ENCODE peak calls at places on chromosomes 3 and 15, in six cellular contexts. Z is HAP-1; V is stimulated activated CD8-positive, alpha-beta memory T cell treated with anti-CD3 and anti-CD28 coated beads, Interleukin-15, amount 100 ng/mL, for 48 hours; K is T-helper 1 cell; A is LoVo; S is activated CD4-positive, alpha-beta T cell treated with anti-CD3 and anti-CD28 coated beads, Interleukin-2, amount 50 U/mL, for 4 hours. Q is an unnamed sample.

GRCh38 chr15:83305696-83306291 is 21.3 kb upstream of the BNC1 start:
- DNase-seq in Z (no peak), V (no peak), K (no peak), A (no peak), S (no peak), Q (no peak)

GRCh38 chr3:62098646-62099365 is 274.5 kb downstream of the FEZF2 start:
- DNase-seq in Z (no peak), V (no peak), K (no peak), A (no peak), S (no peak), Q (no peak)

GRCh38 chr15:32864841-32865240 is 147.0 kb downstream of the GREM1 start:
- DNase-seq in Z (no peak), V (no peak), K (no peak), A (no peak), S (no peak), Q (no peak)

GRCh38 chr3:117547956-117548550 is 838.5 kb downstream of the TUSC7 start:
- DNase-seq in Z (no peak), V (no peak), K (no peak), A (no peak), S (no peak), Q (no peak)

GRCh38 chr3:12508316-12508715 is 24.0 kb downstream of the TSEN2 start:
- DNase-seq in Z (no peak), V (no peak), K (no peak), A (no peak), S (no peak), Q (no peak)

GRCh38 chr3:64998317-64998716 is 310.5 kb upstream of the ADAMTS9 start:
- DNase-seq in Z (no peak), V (no peak), K (no peak), A (no peak), S (no peak), Q (no peak)

GRCh38 chr15:67685008-67685599 is 140.2 kb upstream of the SKOR1 start:
- DNase-seq in Z (peak; percentile 57), V (no peak), K (no peak), A (no peak), S (no peak), Q (no peak)

GRCh38 chr3:82030932-82031331 is 269.5 kb upstream of the GBE1 start:
- DNase-seq in Z (no peak), V (no peak), K (no peak), A (no peak), S (no peak), Q (no peak)

GRCh38 chr3:101038880-101039279 is 45.7 kb upstream of the ABI3BP start:
- DNase-seq in Z (no peak), V (no peak), K (no peak), A (no peak), S (no peak), Q (no peak)

GRCh38 chr3:133970916-133971315 is 58.8 kb downstream of the SLCO2A1 start:
- DNase-seq in Z (no peak), V (no peak), K (no peak), A (no peak), S (no peak), Q (no peak)

GRCh38 chr15:98518823-98519561 is 129.3 kb upstream of the IGF1R start:
- DNase-seq in Z (peak; percentile 53), V (peak; percentile 2), K (no peak), A (peak; percentile 82), S (peak; percentile 32), Q (peak; percentile 34)

GRCh38 chr3:47476330-47476626 is 537 bp upstream of the SCAP start:
- DNase-seq in Z (no peak), V (no peak), K (no peak), A (no peak), S (no peak), Q (no peak)

GRCh38 chr3:45904931-45905330 is 18.6 kb downstream of the CCR9 start:
- DNase-seq in Z (no peak), V (no peak), K (no peak), A (no peak), S (no peak), Q (no peak)

GRCh38 chr3:159879598-159879997 is 109.0 kb upstream of the IL12A start:
- DNase-seq in Z (no peak), V (no peak), K (no peak), A (no peak), S (no peak), Q (no peak)

GRCh38 chr3:30751610-30752299 is 142.7 kb downstream of the GADL1 start:
- DNase-seq in Z (peak; percentile 42), V (peak; percentile 35), K (no peak), A (peak; percentile 30), S (peak; percentile 54), Q (no peak)

GRCh38 chr3:127629462-127630403 is 748 bp downstream of the PODXL2 start:
- DNase-seq in Z (peak; percentile 6), V (no peak), K (no peak), A (no peak), S (peak; percentile 71), Q (no peak)

GRCh38 chr3:46890132-46890531 is 12.6 kb downstream of the PTH1R start:
- DNase-seq in Z (no peak), V (no peak), K (no peak), A (no peak), S (no peak), Q (no peak)

GRCh38 chr15:63256433-63256884 is 20.9 kb upstream of the APH1B start:
- DNase-seq in Z (peak; percentile 100), V (no peak), K (no peak), A (peak; percentile 46), S (no peak), Q (no peak)